ENCODE peak calls at places on chromosomes 3 and 15, in five cellular contexts. E is activated naive CD8-positive, alpha-beta T cell treated with anti-CD3 and anti-CD28 coated beads, Interleukin-2, amount 50 U/mL, for 24 hours; N is psoas muscle; L is activated CD4-positive, alpha-beta T cell treated with anti-CD3 and anti-CD28 coated beads for 24 hours; I is right atrium auricular region. S is an unnamed sample.
A peak's percentile ranks its signal among the peaks of the same experiment; 100 is the strongest.

GRCh38 chr3:111069974-111070751 is 1.5 kb upstream of the NECTIN3 start:
- DNase-seq in L (no peak), N (peak; percentile 35), I (no peak), E (no peak), S (peak; percentile 44)

GRCh38 chr15:39579487-39580116 is 1.3 kb upstream of the THBS1 start:
- DNase-seq in N (peak; percentile 69), L (no peak), I (peak; percentile 90), E (no peak), S (peak; percentile 95)

GRCh38 chr15:45386974-45387373 is 8.6 kb upstream of the GATM start:
- DNase-seq in E (no peak), L (no peak), N (no peak), I (no peak), S (no peak)

GRCh38 chr3:110343945-110344344 is 727.7 kb upstream of the NECTIN3 start:
- DNase-seq in L (no peak), N (no peak), I (no peak), E (no peak), S (peak; percentile 4)

GRCh38 chr15:34436956-34437442 is 609 bp downstream of the GOLGA8A start:
- DNase-seq in I (no peak), L (peak; percentile 29), E (peak; percentile 60), N (no peak), S (peak; percentile 76)

GRCh38 chr3:134355416-134355815 is 18.8 kb downstream of the AMOTL2 start:
- DNase-seq in I (no peak), N (no peak), E (no peak), L (no peak), S (peak; percentile 29)

GRCh38 chr3:124774305-124774673 is 44.0 kb downstream of the UMPS start:
- DNase-seq in I (no peak), L (no peak), E (no peak), N (peak; percentile 58), S (peak; percentile 95)

GRCh38 chr3:19147905-19148767 is at the start of gene KCNH8:
- DNase-seq in I (no peak), E (peak; percentile 36), L (no peak), N (no peak), S (peak; percentile 16)

GRCh38 chr3:7766530-7766929 is 735.1 kb upstream of the LMCD1 start:
- DNase-seq in E (no peak), N (no peak), L (no peak), I (no peak), S (no peak)

GRCh38 chr15:48052871-48053383 is 67.9 kb upstream of the SLC24A5 start:
- DNase-seq in E (no peak), L (no peak), I (no peak), N (no peak), S (no peak)

GRCh38 chr15:101012326-101013040 is 93.3 kb downstream of the LRRK1 start:
- DNase-seq in N (no peak), E (no peak), L (no peak), I (peak; percentile 50), S (no peak)

GRCh38 chr3:12990306-12990705 is 82.9 kb downstream of the IQSEC1 start:
- DNase-seq in N (no peak), L (no peak), E (no peak), I (no peak), S (no peak)

GRCh38 chr3:101303089-101303731 is 17.2 kb downstream of the IMPG2 start:
- DNase-seq in E (no peak), L (no peak), I (no peak), N (no peak), S (no peak)